ENCODE peak calls at places on chromosomes 6 and 20, in eight cellular contexts. C, U, B, E, J, Z, S and X are unnamed samples.

GRCh38 chr6:138162104-138162946 is 586 bp downstream of the ARFGEF3 start:
- DNase-seq in J (no peak), B (peak), S (peak), C (peak), Z (peak), E (peak), U (no peak), X (no peak)

GRCh38 chr6:169328112-169328801 is 74.6 kb upstream of the THBS2 start:
- DNase-seq in C (no peak), Z (no peak), B (no peak), S (no peak), U (no peak), E (no peak), J (no peak), X (peak)

GRCh38 chr6:166855416-166855815 is 100.9 kb downstream of the RNASET2 start:
- DNase-seq in S (no peak), B (no peak), Z (no peak), E (no peak), C (no peak), U (no peak), J (no peak), X (no peak)

GRCh38 chr20:17722493-17723300 is 22.9 kb downstream of the BANF2 start:
- DNase-seq in Z (no peak), C (no peak), S (no peak), U (no peak), E (no peak), B (no peak), J (no peak), X (no peak)

GRCh38 chr6:11166948-11167347 is 55.4 kb upstream of the ERVFRD-1 start:
- DNase-seq in C (no peak), Z (no peak), U (no peak), B (no peak), E (no peak), J (no peak), S (no peak), X (no peak)

GRCh38 chr20:24863356-24863755 is 85.7 kb upstream of the CST7 start:
- DNase-seq in J (no peak), B (no peak), S (no peak), E (no peak), U (no peak), Z (no peak), C (no peak), X (peak)

GRCh38 chr6:22583927-22584326 is 14.6 kb downstream of the HDGFL1 start:
- DNase-seq in C (no peak), J (no peak), S (no peak), U (no peak), Z (no peak), B (no peak), E (no peak), X (peak)

GRCh38 chr6:132919476-132919875 is 105.1 kb downstream of the RPS12 start:
- DNase-seq in J (no peak), U (no peak), S (no peak), E (peak), C (no peak), Z (no peak), B (no peak), X (peak)

GRCh38 chr6:2135401-2135800 is 110.0 kb downstream of the GMDS start:
- DNase-seq in S (no peak), E (no peak), B (no peak), Z (no peak), C (no peak), U (no peak), J (no peak), X (no peak)

GRCh38 chr6:33423777-33424176 is 3.9 kb downstream of the SYNGAP1 start:
- DNase-seq in Z (no peak), E (no peak), J (no peak), S (no peak), U (no peak), C (no peak), B (no peak), X (no peak)

GRCh38 chr20:47453167-47453782 is 48.4 kb upstream of the NCOA3 start:
- DNase-seq in C (peak), J (no peak), U (no peak), Z (no peak), B (peak), S (no peak), E (no peak), X (peak)

GRCh38 chr6:135033238-135033637 is 21.4 kb downstream of the HBS1L start:
- DNase-seq in C (no peak), J (no peak), Z (no peak), U (no peak), S (no peak), B (no peak), E (no peak), X (no peak)

GRCh38 chr6:43972179-43972914 is 154.9 kb downstream of the MRPL14 start:
- DNase-seq in S (no peak), J (no peak), U (no peak), E (no peak), C (no peak), B (no peak), Z (no peak), X (peak)

GRCh38 chr6:37783025-37783825 is 36.3 kb upstream of the ZFAND3 start:
- DNase-seq in C (peak), U (no peak), S (peak), J (peak), B (no peak), E (no peak), Z (no peak), X (peak)

GRCh38 chr6:154969796-154970195 is 25.3 kb upstream of the TIAM2 start:
- DNase-seq in B (no peak), C (no peak), J (no peak), U (no peak), S (no peak), E (no peak), Z (no peak), X (no peak)

GRCh38 chr20:21729316-21729715 is 23.9 kb downstream of the PAX1 start:
- DNase-seq in B (no peak), C (no peak), J (no peak), Z (no peak), S (no peak), U (no peak), E (no peak), X (no peak)

GRCh38 chr6:158628542-158628941 is 16.0 kb downstream of the DYNLT1 start:
- DNase-seq in J (no peak), B (no peak), S (no peak), C (no peak), U (no peak), E (no peak), Z (no peak), X (no peak)